ENCODE peak calls at places on chromosomes 2 and 18, in four cellular contexts. One of them, this sample, is unnamed.

GRCh38 chr2:156512451-156512850 is 76.3 kb downstream of the GPD2 start:
- DNase-seq in activated T-helper 2 cell treated with anti-CD3 and anti-CD28 coated beads, Interferon-gamma antibody, Interleukin-2, Interleukin-4, amounts not matched to agents 10 μg/mL and 5 μg/mL and 100 μg/mL, durations not matched to agents 14 hours and 24 hours and 36 hours: no peak
- DNase-seq in HCT116: no peak
- DNase-seq in Caki2: no peak
- DNase-seq in this sample: no peak

GRCh38 chr2:31193806-31194205 is 23.5 kb downstream of the CAPN14 start:
- DNase-seq in activated T-helper 2 cell treated with anti-CD3 and anti-CD28 coated beads, Interferon-gamma antibody, Interleukin-2, Interleukin-4, amounts not matched to agents 10 μg/mL and 5 μg/mL and 100 μg/mL, durations not matched to agents 14 hours and 24 hours and 36 hours: no peak
- DNase-seq in HCT116: no peak
- DNase-seq in Caki2: no peak
- DNase-seq in this sample: no peak

GRCh38 chr18:46096651-46097300 is 1.3 kb downstream of the ATP5F1A start:
- DNase-seq in activated T-helper 2 cell treated with anti-CD3 and anti-CD28 coated beads, Interferon-gamma antibody, Interleukin-2, Interleukin-4, amounts not matched to agents 10 μg/mL and 5 μg/mL and 100 μg/mL, durations not matched to agents 14 hours and 24 hours and 36 hours: no peak
- DNase-seq in HCT116: no peak
- DNase-seq in Caki2: peak
- DNase-seq in this sample: no peak

GRCh38 chr2:106054880-106055655 is 139.0 kb downstream of the UXS1 start:
- DNase-seq in activated T-helper 2 cell treated with anti-CD3 and anti-CD28 coated beads, Interferon-gamma antibody, Interleukin-2, Interleukin-4, amounts not matched to agents 10 μg/mL and 5 μg/mL and 100 μg/mL, durations not matched to agents 14 hours and 24 hours and 36 hours: no peak
- DNase-seq in HCT116: no peak
- DNase-seq in Caki2: no peak
- DNase-seq in this sample: no peak

GRCh38 chr2:130846233-130846632 is 9.5 kb downstream of the ARHGEF4 start:
- DNase-seq in activated T-helper 2 cell treated with anti-CD3 and anti-CD28 coated beads, Interferon-gamma antibody, Interleukin-2, Interleukin-4, amounts not matched to agents 10 μg/mL and 5 μg/mL and 100 μg/mL, durations not matched to agents 14 hours and 24 hours and 36 hours: no peak
- DNase-seq in HCT116: no peak
- DNase-seq in Caki2: no peak
- DNase-seq in this sample: no peak

GRCh38 chr18:31101148-31102019 is 837 bp downstream of the DSC2 start:
- DNase-seq in activated T-helper 2 cell treated with anti-CD3 and anti-CD28 coated beads, Interferon-gamma antibody, Interleukin-2, Interleukin-4, amounts not matched to agents 10 μg/mL and 5 μg/mL and 100 μg/mL, durations not matched to agents 14 hours and 24 hours and 36 hours: no peak
- DNase-seq in HCT116: no peak
- DNase-seq in Caki2: peak
- DNase-seq in this sample: peak

GRCh38 chr18:44321868-44322590 is 358.7 kb upstream of the SETBP1 start:
- DNase-seq in activated T-helper 2 cell treated with anti-CD3 and anti-CD28 coated beads, Interferon-gamma antibody, Interleukin-2, Interleukin-4, amounts not matched to agents 10 μg/mL and 5 μg/mL and 100 μg/mL, durations not matched to agents 14 hours and 24 hours and 36 hours: no peak
- DNase-seq in HCT116: no peak
- DNase-seq in Caki2: no peak
- DNase-seq in this sample: no peak

GRCh38 chr2:86646329-86646728 is 22.7 kb upstream of the RNF103 start:
- DNase-seq in activated T-helper 2 cell treated with anti-CD3 and anti-CD28 coated beads, Interferon-gamma antibody, Interleukin-2, Interleukin-4, amounts not matched to agents 10 μg/mL and 5 μg/mL and 100 μg/mL, durations not matched to agents 14 hours and 24 hours and 36 hours: no peak
- DNase-seq in HCT116: no peak
- DNase-seq in Caki2: no peak
- DNase-seq in this sample: no peak

GRCh38 chr18:400466-400865 is 100.0 kb downstream of the COLEC12 start:
- DNase-seq in activated T-helper 2 cell treated with anti-CD3 and anti-CD28 coated beads, Interferon-gamma antibody, Interleukin-2, Interleukin-4, amounts not matched to agents 10 μg/mL and 5 μg/mL and 100 μg/mL, durations not matched to agents 14 hours and 24 hours and 36 hours: no peak
- DNase-seq in HCT116: no peak
- DNase-seq in Caki2: no peak
- DNase-seq in this sample: peak

GRCh38 chr2:230909841-230910545 is 15.0 kb downstream of the GPR55 start:
- DNase-seq in activated T-helper 2 cell treated with anti-CD3 and anti-CD28 coated beads, Interferon-gamma antibody, Interleukin-2, Interleukin-4, amounts not matched to agents 10 μg/mL and 5 μg/mL and 100 μg/mL, durations not matched to agents 14 hours and 24 hours and 36 hours: no peak
- DNase-seq in HCT116: no peak
- DNase-seq in Caki2: no peak
- DNase-seq in this sample: no peak

GRCh38 chr2:234910186-234910679 is 41.6 kb upstream of the SH3BP4 start:
- DNase-seq in activated T-helper 2 cell treated with anti-CD3 and anti-CD28 coated beads, Interferon-gamma antibody, Interleukin-2, Interleukin-4, amounts not matched to agents 10 μg/mL and 5 μg/mL and 100 μg/mL, durations not matched to agents 14 hours and 24 hours and 36 hours: no peak
- DNase-seq in HCT116: no peak
- DNase-seq in Caki2: no peak
- DNase-seq in this sample: no peak

GRCh38 chr2:98479959-98480524 is 35.4 kb downstream of the INPP4A start:
- DNase-seq in activated T-helper 2 cell treated with anti-CD3 and anti-CD28 coated beads, Interferon-gamma antibody, Interleukin-2, Interleukin-4, amounts not matched to agents 10 μg/mL and 5 μg/mL and 100 μg/mL, durations not matched to agents 14 hours and 24 hours and 36 hours: no peak
- DNase-seq in HCT116: no peak
- DNase-seq in Caki2: peak
- DNase-seq in this sample: peak

GRCh38 chr2:180057706-180058412 is 50.8 kb upstream of the CWC22 start:
- DNase-seq in activated T-helper 2 cell treated with anti-CD3 and anti-CD28 coated beads, Interferon-gamma antibody, Interleukin-2, Interleukin-4, amounts not matched to agents 10 μg/mL and 5 μg/mL and 100 μg/mL, durations not matched to agents 14 hours and 24 hours and 36 hours: no peak
- DNase-seq in HCT116: no peak
- DNase-seq in Caki2: no peak
- DNase-seq in this sample: no peak

GRCh38 chr2:14423145-14423906 is 209.2 kb upstream of the LRATD1 start:
- DNase-seq in activated T-helper 2 cell treated with anti-CD3 and anti-CD28 coated beads, Interferon-gamma antibody, Interleukin-2, Interleukin-4, amounts not matched to agents 10 μg/mL and 5 μg/mL and 100 μg/mL, durations not matched to agents 14 hours and 24 hours and 36 hours: no peak
- DNase-seq in HCT116: no peak
- DNase-seq in Caki2: no peak
- DNase-seq in this sample: no peak

GRCh38 chr2:187988348-187988747 is 303.3 kb upstream of the GULP1 start:
- DNase-seq in activated T-helper 2 cell treated with anti-CD3 and anti-CD28 coated beads, Interferon-gamma antibody, Interleukin-2, Interleukin-4, amounts not matched to agents 10 μg/mL and 5 μg/mL and 100 μg/mL, durations not matched to agents 14 hours and 24 hours and 36 hours: no peak
- DNase-seq in HCT116: no peak
- DNase-seq in Caki2: no peak
- DNase-seq in this sample: no peak

GRCh38 chr18:44852818-44853217 is 172.1 kb downstream of the SETBP1 start:
- DNase-seq in activated T-helper 2 cell treated with anti-CD3 and anti-CD28 coated beads, Interferon-gamma antibody, Interleukin-2, Interleukin-4, amounts not matched to agents 10 μg/mL and 5 μg/mL and 100 μg/mL, durations not matched to agents 14 hours and 24 hours and 36 hours: no peak
- DNase-seq in HCT116: no peak
- DNase-seq in Caki2: no peak
- DNase-seq in this sample: no peak

GRCh38 chr2:229901819-229902218 is 20.0 kb downstream of the TRIP12 start:
- DNase-seq in activated T-helper 2 cell treated with anti-CD3 and anti-CD28 coated beads, Interferon-gamma antibody, Interleukin-2, Interleukin-4, amounts not matched to agents 10 μg/mL and 5 μg/mL and 100 μg/mL, durations not matched to agents 14 hours and 24 hours and 36 hours: no peak
- DNase-seq in HCT116: peak
- DNase-seq in Caki2: peak
- DNase-seq in this sample: no peak

GRCh38 chr2:109612991-109613921 is 510 bp downstream of the SEPTIN10 start:
- DNase-seq in activated T-helper 2 cell treated with anti-CD3 and anti-CD28 coated beads, Interferon-gamma antibody, Interleukin-2, Interleukin-4, amounts not matched to agents 10 μg/mL and 5 μg/mL and 100 μg/mL, durations not matched to agents 14 hours and 24 hours and 36 hours: no peak
- DNase-seq in HCT116: no peak
- DNase-seq in Caki2: peak
- DNase-seq in this sample: peak

GRCh38 chr18:40019797-40020392 is 1935.1 kb upstream of the PIK3C3 start:
- DNase-seq in activated T-helper 2 cell treated with anti-CD3 and anti-CD28 coated beads, Interferon-gamma antibody, Interleukin-2, Interleukin-4, amounts not matched to agents 10 μg/mL and 5 μg/mL and 100 μg/mL, durations not matched to agents 14 hours and 24 hours and 36 hours: no peak
- DNase-seq in HCT116: no peak
- DNase-seq in Caki2: no peak
- DNase-seq in this sample: no peak

GRCh38 chr2:61135510-61135909 is 26.5 kb upstream of the C2orf74 start:
- DNase-seq in activated T-helper 2 cell treated with anti-CD3 and anti-CD28 coated beads, Interferon-gamma antibody, Interleukin-2, Interleukin-4, amounts not matched to agents 10 μg/mL and 5 μg/mL and 100 μg/mL, durations not matched to agents 14 hours and 24 hours and 36 hours: no peak
- DNase-seq in HCT116: peak
- DNase-seq in Caki2: no peak
- DNase-seq in this sample: peak

GRCh38 chr2:207504513-207505171 is 25.1 kb upstream of the CREB1 start:
- DNase-seq in activated T-helper 2 cell treated with anti-CD3 and anti-CD28 coated beads, Interferon-gamma antibody, Interleukin-2, Interleukin-4, amounts not matched to agents 10 μg/mL and 5 μg/mL and 100 μg/mL, durations not matched to agents 14 hours and 24 hours and 36 hours: no peak
- DNase-seq in HCT116: no peak
- DNase-seq in Caki2: no peak
- DNase-seq in this sample: no peak

GRCh38 chr2:160138406-160138805 is 61.7 kb downstream of the ITGB6 start:
- DNase-seq in activated T-helper 2 cell treated with anti-CD3 and anti-CD28 coated beads, Interferon-gamma antibody, Interleukin-2, Interleukin-4, amounts not matched to agents 10 μg/mL and 5 μg/mL and 100 μg/mL, durations not matched to agents 14 hours and 24 hours and 36 hours: no peak
- DNase-seq in HCT116: no peak
- DNase-seq in Caki2: no peak
- DNase-seq in this sample: no peak